ENCODE peak calls at places on chromosomes 1 and 21, in five cellular contexts. One of them, this sample, is unnamed.

GRCh38 chr1:172874950-172875349 is 175.8 kb downstream of the TNFSF18 start:
- DNase-seq in fibroblast of lung: no peak
- DNase-seq in choroid plexus epithelial cell: no peak
- DNase-seq in heart left ventricle: no peak
- DNase-seq in fibroblast of the aortic adventitia: no peak
- DNase-seq in this sample: peak

GRCh38 chr1:201103666-201104065 is 8.6 kb downstream of the CACNA1S start:
- DNase-seq in fibroblast of lung: no peak
- DNase-seq in choroid plexus epithelial cell: no peak
- DNase-seq in heart left ventricle: no peak
- DNase-seq in fibroblast of the aortic adventitia: no peak
- DNase-seq in this sample: no peak

GRCh38 chr1:212665241-212666115 is 34.2 kb downstream of the BATF3 start:
- DNase-seq in fibroblast of lung: peak
- DNase-seq in choroid plexus epithelial cell: peak
- DNase-seq in heart left ventricle: peak
- DNase-seq in fibroblast of the aortic adventitia: peak
- DNase-seq in this sample: peak

GRCh38 chr1:225602590-225603206 is 50.2 kb downstream of the ENAH start:
- DNase-seq in fibroblast of lung: no peak
- DNase-seq in choroid plexus epithelial cell: peak
- DNase-seq in heart left ventricle: no peak
- DNase-seq in fibroblast of the aortic adventitia: peak
- DNase-seq in this sample: no peak

GRCh38 chr1:200888349-200888838 is 6.3 kb upstream of the INAVA start:
- DNase-seq in fibroblast of lung: no peak
- DNase-seq in choroid plexus epithelial cell: no peak
- DNase-seq in heart left ventricle: no peak
- DNase-seq in fibroblast of the aortic adventitia: no peak
- DNase-seq in this sample: no peak

GRCh38 chr1:101129975-101130374 is 104.4 kb upstream of the DPH5 start:
- DNase-seq in fibroblast of lung: no peak
- DNase-seq in choroid plexus epithelial cell: no peak
- DNase-seq in heart left ventricle: no peak
- DNase-seq in fibroblast of the aortic adventitia: no peak
- DNase-seq in this sample: no peak

GRCh38 chr1:58895559-58896135 is 111.8 kb upstream of the JUN start:
- DNase-seq in fibroblast of lung: no peak
- DNase-seq in choroid plexus epithelial cell: no peak
- DNase-seq in heart left ventricle: no peak
- DNase-seq in fibroblast of the aortic adventitia: no peak
- DNase-seq in this sample: no peak

GRCh38 chr1:170162385-170163226 is 16.8 kb downstream of the NTMT2 start:
- DNase-seq in fibroblast of lung: peak
- DNase-seq in choroid plexus epithelial cell: peak
- DNase-seq in heart left ventricle: peak
- DNase-seq in fibroblast of the aortic adventitia: peak
- DNase-seq in this sample: peak

GRCh38 chr1:204225841-204226745 is 12.3 kb upstream of the GOLT1A start:
- DNase-seq in fibroblast of lung: no peak
- DNase-seq in choroid plexus epithelial cell: peak
- DNase-seq in heart left ventricle: no peak
- DNase-seq in fibroblast of the aortic adventitia: no peak
- DNase-seq in this sample: no peak

GRCh38 chr21:36694041-36694515 is 4.8 kb upstream of the SIM2 start:
- DNase-seq in fibroblast of lung: peak
- DNase-seq in choroid plexus epithelial cell: no peak
- DNase-seq in heart left ventricle: no peak
- DNase-seq in fibroblast of the aortic adventitia: peak
- DNase-seq in this sample: no peak
- H3K4me3 ChIP-seq in fibroblast of lung: no peak
- H3K4me3 ChIP-seq in choroid plexus epithelial cell: no peak
- H3K4me3 ChIP-seq in heart left ventricle: no peak
- H3K4me3 ChIP-seq in fibroblast of the aortic adventitia: no peak
- H3K4me3 ChIP-seq in this sample: no peak

DNA sequence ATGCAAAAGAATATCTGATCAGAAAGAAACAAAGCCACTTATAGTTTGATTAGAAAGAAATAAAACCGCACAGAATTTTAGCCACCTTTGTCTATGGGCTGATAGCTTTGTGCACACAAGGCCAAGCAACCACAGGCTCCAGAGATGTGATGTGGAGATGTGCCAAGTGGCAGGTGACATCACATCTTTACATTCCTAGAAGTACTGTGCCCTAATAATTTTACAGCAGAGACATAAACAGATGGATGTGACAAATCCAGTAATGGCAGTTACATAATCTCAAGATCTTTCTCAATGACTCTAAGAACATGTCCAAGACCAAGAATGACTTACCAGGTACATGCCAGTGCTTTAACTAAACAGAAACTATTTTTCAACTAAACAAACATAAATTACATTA is 159.5 kb downstream of the LTN1 start:
- DNase-seq in fibroblast of lung: no peak
- DNase-seq in choroid plexus epithelial cell: no peak
- DNase-seq in heart left ventricle: no peak
- DNase-seq in fibroblast of the aortic adventitia: no peak
- DNase-seq in this sample: no peak
- H3K4me3 ChIP-seq in fibroblast of lung: no peak
- H3K4me3 ChIP-seq in choroid plexus epithelial cell: no peak
- H3K4me3 ChIP-seq in heart left ventricle: no peak
- H3K4me3 ChIP-seq in fibroblast of the aortic adventitia: no peak
- H3K4me3 ChIP-seq in this sample: no peak

GRCh38 chr1:227944066-227944930 is 3.4 kb downstream of the WNT9A start:
- DNase-seq in fibroblast of lung: peak
- DNase-seq in choroid plexus epithelial cell: no peak
- DNase-seq in heart left ventricle: peak
- DNase-seq in fibroblast of the aortic adventitia: peak
- DNase-seq in this sample: no peak

GRCh38 chr1:227942021-227942715 is 5.6 kb downstream of the WNT9A start:
- DNase-seq in fibroblast of lung: no peak
- DNase-seq in choroid plexus epithelial cell: no peak
- DNase-seq in heart left ventricle: peak
- DNase-seq in fibroblast of the aortic adventitia: no peak
- DNase-seq in this sample: no peak

GRCh38 chr1:227941509-227942020 is 6.2 kb downstream of the WNT9A start:
- DNase-seq in fibroblast of lung: no peak
- DNase-seq in choroid plexus epithelial cell: no peak
- DNase-seq in heart left ventricle: peak
- DNase-seq in fibroblast of the aortic adventitia: no peak
- DNase-seq in this sample: no peak

GRCh38 chr1:227943354-227943753 is 4.4 kb downstream of the WNT9A start:
- DNase-seq in fibroblast of lung: no peak
- DNase-seq in choroid plexus epithelial cell: no peak
- DNase-seq in heart left ventricle: peak
- DNase-seq in fibroblast of the aortic adventitia: no peak
- DNase-seq in this sample: no peak

DNA sequence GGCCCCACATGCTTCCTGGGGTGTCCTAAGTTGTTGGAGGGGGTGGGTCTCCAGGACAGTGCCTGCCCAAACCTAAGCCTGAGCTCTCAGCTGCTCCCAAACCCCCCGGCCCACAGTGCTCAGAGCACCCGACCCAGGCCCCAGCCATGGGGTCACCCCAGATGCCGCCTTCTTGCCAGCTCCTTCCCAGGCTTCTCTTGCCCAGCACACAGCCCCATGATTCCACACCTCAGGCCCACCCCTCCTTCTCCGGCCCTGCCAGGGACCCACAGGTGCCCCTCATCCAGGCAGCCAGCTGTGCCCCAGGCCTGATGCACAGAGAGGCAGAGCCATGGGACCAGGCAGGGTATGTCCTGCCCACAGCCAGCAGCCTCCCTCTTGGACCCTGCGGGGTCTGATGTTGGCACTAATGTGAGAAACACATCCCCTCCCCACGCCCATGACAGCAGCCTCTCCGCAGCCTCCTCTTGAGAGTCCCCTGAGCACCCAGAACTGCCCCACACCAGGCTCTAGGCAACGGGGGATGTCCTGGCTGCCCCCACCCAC is 4.9 kb downstream of the WNT9A start:
- DNase-seq in fibroblast of lung: no peak
- DNase-seq in choroid plexus epithelial cell: no peak
- DNase-seq in heart left ventricle: peak
- DNase-seq in fibroblast of the aortic adventitia: no peak
- DNase-seq in this sample: no peak
- H3K4me3 ChIP-seq in fibroblast of lung: no peak
- H3K4me3 ChIP-seq in choroid plexus epithelial cell: no peak
- H3K4me3 ChIP-seq in heart left ventricle: peak
- H3K4me3 ChIP-seq in fibroblast of the aortic adventitia: no peak
- H3K4me3 ChIP-seq in this sample: no peak

GRCh38 chr21:45386728-45387371 is 18.1 kb upstream of the COL18A1 start:
- DNase-seq in fibroblast of lung: peak
- DNase-seq in choroid plexus epithelial cell: peak
- DNase-seq in heart left ventricle: peak
- DNase-seq in fibroblast of the aortic adventitia: peak
- DNase-seq in this sample: peak
- H3K4me3 ChIP-seq in fibroblast of lung: no peak
- H3K4me3 ChIP-seq in choroid plexus epithelial cell: no peak
- H3K4me3 ChIP-seq in heart left ventricle: no peak
- H3K4me3 ChIP-seq in fibroblast of the aortic adventitia: no peak
- H3K4me3 ChIP-seq in this sample: no peak

GRCh38 chr1:38558476-38559179 is 300.9 kb downstream of the RRAGC start:
- DNase-seq in fibroblast of lung: no peak
- DNase-seq in choroid plexus epithelial cell: no peak
- DNase-seq in heart left ventricle: no peak
- DNase-seq in fibroblast of the aortic adventitia: no peak
- DNase-seq in this sample: no peak

GRCh38 chr1:38561699-38562098 is 297.9 kb downstream of the RRAGC start:
- DNase-seq in fibroblast of lung: no peak
- DNase-seq in choroid plexus epithelial cell: no peak
- DNase-seq in heart left ventricle: no peak
- DNase-seq in fibroblast of the aortic adventitia: no peak
- DNase-seq in this sample: no peak

GRCh38 chr1:38561110-38561509 is 298.5 kb downstream of the RRAGC start:
- DNase-seq in fibroblast of lung: no peak
- DNase-seq in choroid plexus epithelial cell: no peak
- DNase-seq in heart left ventricle: no peak
- DNase-seq in fibroblast of the aortic adventitia: no peak
- DNase-seq in this sample: no peak

GRCh38 chr1:38558055-38558454 is 301.5 kb downstream of the RRAGC start:
- DNase-seq in fibroblast of lung: no peak
- DNase-seq in choroid plexus epithelial cell: no peak
- DNase-seq in heart left ventricle: no peak
- DNase-seq in fibroblast of the aortic adventitia: no peak
- DNase-seq in this sample: no peak

GRCh38 chr1:38559180-38559874 is 300.2 kb downstream of the RRAGC start:
- DNase-seq in fibroblast of lung: no peak
- DNase-seq in choroid plexus epithelial cell: no peak
- DNase-seq in heart left ventricle: no peak
- DNase-seq in fibroblast of the aortic adventitia: no peak
- DNase-seq in this sample: no peak
- H3K4me3 ChIP-seq in fibroblast of lung: no peak
- H3K4me3 ChIP-seq in choroid plexus epithelial cell: no peak
- H3K4me3 ChIP-seq in heart left ventricle: no peak
- H3K4me3 ChIP-seq in fibroblast of the aortic adventitia: no peak
- H3K4me3 ChIP-seq in this sample: no peak

GRCh38 chr1:153567621-153568366 is 2.1 kb upstream of the S100A2 start:
- DNase-seq in fibroblast of lung: peak
- DNase-seq in choroid plexus epithelial cell: no peak
- DNase-seq in heart left ventricle: no peak
- DNase-seq in fibroblast of the aortic adventitia: peak
- DNase-seq in this sample: no peak

GRCh38 chr1:153563991-153564390 is 1.7 kb downstream of the S100A2 start:
- DNase-seq in fibroblast of lung: no peak
- DNase-seq in choroid plexus epithelial cell: no peak
- DNase-seq in heart left ventricle: no peak
- DNase-seq in fibroblast of the aortic adventitia: no peak
- DNase-seq in this sample: no peak

GRCh38 chr1:153566414-153567371 is 1.0 kb upstream of the S100A2 start:
- DNase-seq in fibroblast of lung: peak
- DNase-seq in choroid plexus epithelial cell: peak
- DNase-seq in heart left ventricle: peak
- DNase-seq in fibroblast of the aortic adventitia: peak
- DNase-seq in this sample: peak

GRCh38 chr1:153563339-153563952 is 2.2 kb downstream of the S100A2 start:
- DNase-seq in fibroblast of lung: no peak
- DNase-seq in choroid plexus epithelial cell: no peak
- DNase-seq in heart left ventricle: no peak
- DNase-seq in fibroblast of the aortic adventitia: no peak
- DNase-seq in this sample: no peak

GRCh38 chr1:153565529-153566374 is at the start of gene S100A2:
- DNase-seq in fibroblast of lung: peak
- DNase-seq in choroid plexus epithelial cell: peak
- DNase-seq in heart left ventricle: no peak
- DNase-seq in fibroblast of the aortic adventitia: peak
- DNase-seq in this sample: peak
- H3K4me3 ChIP-seq in fibroblast of lung: no peak
- H3K4me3 ChIP-seq in choroid plexus epithelial cell: no peak
- H3K4me3 ChIP-seq in heart left ventricle: no peak
- H3K4me3 ChIP-seq in fibroblast of the aortic adventitia: peak
- H3K4me3 ChIP-seq in this sample: no peak

DNA sequence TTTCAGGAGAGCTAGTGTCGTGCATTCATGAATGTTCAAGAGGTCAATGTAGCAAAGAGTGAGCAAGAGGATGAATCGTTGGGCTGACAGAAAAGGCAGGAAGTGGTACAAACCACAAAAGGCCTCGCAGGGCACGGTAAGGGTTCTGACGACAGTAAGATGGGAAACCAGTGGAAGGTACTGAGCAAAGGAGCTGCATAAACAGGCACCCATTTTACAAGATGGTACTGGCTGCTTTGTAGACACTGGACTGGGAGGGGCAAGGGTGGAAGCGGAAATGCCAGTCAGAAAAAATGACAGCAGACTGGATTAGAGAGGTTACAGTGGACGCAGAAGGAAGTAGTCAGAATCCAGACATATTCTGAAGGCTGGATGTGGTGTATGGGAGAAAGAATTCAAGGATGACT is 123.5 kb downstream of the PTPN14 start:
- DNase-seq in fibroblast of lung: peak
- DNase-seq in choroid plexus epithelial cell: peak
- DNase-seq in heart left ventricle: no peak
- DNase-seq in fibroblast of the aortic adventitia: peak
- DNase-seq in this sample: peak
- H3K4me3 ChIP-seq in fibroblast of lung: no peak
- H3K4me3 ChIP-seq in choroid plexus epithelial cell: no peak
- H3K4me3 ChIP-seq in heart left ventricle: no peak
- H3K4me3 ChIP-seq in fibroblast of the aortic adventitia: no peak
- H3K4me3 ChIP-seq in this sample: no peak

GRCh38 chr1:8925960-8926359 is 19.7 kb upstream of the CA6 start:
- DNase-seq in fibroblast of lung: no peak
- DNase-seq in choroid plexus epithelial cell: no peak
- DNase-seq in heart left ventricle: no peak
- DNase-seq in fibroblast of the aortic adventitia: no peak
- DNase-seq in this sample: no peak
- H3K4me3 ChIP-seq in fibroblast of lung: no peak
- H3K4me3 ChIP-seq in choroid plexus epithelial cell: no peak
- H3K4me3 ChIP-seq in heart left ventricle: no peak
- H3K4me3 ChIP-seq in fibroblast of the aortic adventitia: no peak
- H3K4me3 ChIP-seq in this sample: no peak

GRCh38 chr1:36420836-36421317 is 23.2 kb upstream of the LSM10 start:
- DNase-seq in fibroblast of lung: peak
- DNase-seq in choroid plexus epithelial cell: peak
- DNase-seq in heart left ventricle: peak
- DNase-seq in fibroblast of the aortic adventitia: peak
- DNase-seq in this sample: peak
- H3K4me3 ChIP-seq in fibroblast of lung: no peak
- H3K4me3 ChIP-seq in choroid plexus epithelial cell: no peak
- H3K4me3 ChIP-seq in heart left ventricle: no peak
- H3K4me3 ChIP-seq in fibroblast of the aortic adventitia: peak
- H3K4me3 ChIP-seq in this sample: no peak